ENCODE peak calls at places on chromosomes 13 and 19, in nine cellular contexts. U is mesenchymal stem cell, O is mucosa of descending colon, P is BE2C, K is cardiac muscle cell, V is IMR-90, R is HCT116, J is mammary epithelial cell, F is aorta. Z is an unnamed sample. For H3K4me1 and H3K36me3, the result is how much of the 10 kb centered on the place peaks cover.

GRCh38 chr19:48174445-48175030 is 4.1 kb downstream of the ZSWIM9 start:
- DNase-seq in O (no peak), K (no peak), V (no peak), R (no peak), U (no peak), J (no peak), P (no peak), F (no peak), Z (no peak)

GRCh38 chr13:87128006-87128405 is 543.2 kb upstream of the SLITRK5 start:
- DNase-seq in K (peak), F (no peak), O (no peak), U (peak), J (no peak), V (peak), R (no peak), P (no peak), Z (no peak)

GRCh38 chr19:13153627-13154240 is 3.5 kb downstream of the IER2 start:
- DNase-seq in P (peak), R (no peak), V (no peak), F (peak), J (no peak), U (no peak), O (peak), K (peak), Z (peak)

GRCh38 chr19:38559428-38560401 is 58.0 kb downstream of the MAP4K1 start:
- DNase-seq in J (peak), O (no peak), R (no peak), P (no peak), K (no peak), U (no peak), V (no peak), F (no peak), Z (no peak)

GRCh38 chr13:66714795-66715194 is 515.3 kb downstream of the PCDH9 start:
- DNase-seq in J (no peak), K (peak), F (no peak), U (no peak), V (no peak), O (no peak), R (no peak), P (no peak), Z (no peak)

GRCh38 chr13:30051531-30052060 is 201.2 kb upstream of the UBL3 start:
- DNase-seq in P (no peak), O (no peak), J (peak), K (no peak), U (no peak), V (no peak), F (no peak), R (no peak), Z (no peak)

GRCh38 chr19:1070576-1070930 is 3.6 kb downstream of the ARHGAP45 start:
- DNase-seq in P (no peak), F (no peak), J (no peak), U (no peak), R (no peak), O (no peak), V (no peak), K (no peak), Z (no peak)

GRCh38 chr19:40464059-40465024 is 1.2 kb downstream of the BLVRB start:
- DNase-seq in P (peak), U (peak), O (peak), V (peak), F (peak), K (peak), R (peak), J (peak), Z (peak)

GRCh38 chr13:59780058-59780457 is 383.7 kb downstream of the DIAPH3 start:
- DNase-seq in V (peak), R (no peak), F (no peak), O (no peak), U (no peak), J (peak), P (no peak), K (no peak), Z (no peak)

GRCh38 chr13:46211521-46212351 is at the start of gene LRRC63:
- DNase-seq in F (peak), U (peak), K (peak), R (no peak), P (peak), J (peak), O (peak), V (no peak), Z (peak)

GRCh38 chr13:79810671-79811070 is 329.7 kb downstream of the NDFIP2 start:
- DNase-seq in V (peak), U (peak), P (no peak), F (no peak), K (peak), R (no peak), J (peak), O (no peak), Z (peak)

GRCh38 chr19:46602392-46603194 is 1.5 kb downstream of the CALM3 start:
- DNase-seq in P (peak), U (no peak), F (peak), J (no peak), O (peak), R (no peak), K (peak), V (no peak), Z (no peak)

GRCh38 chr13:47433461-47434005 is 536.7 kb upstream of the HTR2A start:
- DNase-seq in J (no peak), U (peak), P (no peak), R (no peak), K (no peak), V (peak), O (no peak), F (no peak), Z (no peak)

GRCh38 chr19:24059572-24060295 is 27.3 kb upstream of the ZNF254 start:
- DNase-seq in O (no peak), U (no peak), F (no peak), K (no peak), J (no peak), P (no peak), V (no peak), R (no peak), Z (no peak)

GRCh38 chr13:112703935-112704633 is 14.2 kb downstream of the ATP11A start:
- DNase-seq in K (peak), J (no peak), V (no peak), R (no peak), U (no peak), P (no peak), F (peak), O (no peak), Z (no peak)

GRCh38 chr19:35389192-35389861 is 18.5 kb downstream of the GPR42 start:
- DNase-seq in V (no peak), F (no peak), P (no peak), J (no peak), U (no peak), K (no peak), O (no peak), R (no peak), Z (no peak)

GRCh38 chr19:51158474-51159129 is 16.5 kb downstream of the SIGLEC7 start:
- DNase-seq in O (no peak), R (peak), V (peak), F (no peak), P (peak), U (peak), K (peak), J (peak), Z (peak)

GRCh38 chr13:22238269-22238668 is 567.4 kb downstream of the FGF9 start:
- DNase-seq in J (no peak), K (no peak), R (no peak), V (no peak), O (no peak), P (no peak), F (no peak), U (no peak), Z (no peak)

GRCh38 chr19:10583021-10583776 is 3.9 kb downstream of the AP1M2 start:
- DNase-seq in O (no peak), P (no peak), J (no peak), R (no peak), K (no peak), V (no peak), F (no peak), U (no peak), Z (no peak)

GRCh38 chr19:29232315-29232852 is 19.4 kb upstream of the UQCRFS1 start:
- DNase-seq in O (no peak), F (no peak), P (no peak), J (no peak), K (no peak), U (no peak), V (no peak), R (no peak), Z (no peak)

GRCh38 chr13:19179916-19180315 is 1.7 kb downstream of the TUBA3C start:
- DNase-seq in J (no peak), P (no peak), U (no peak), R (no peak), O (no peak), V (no peak), F (peak), K (no peak), Z (no peak)
- H3K4me1 ChIP-seq in J (under half), P (under half), U (under half), R (under half), O (under half), V (under half), F (under half), K (under half), Z (under half)

DNA sequence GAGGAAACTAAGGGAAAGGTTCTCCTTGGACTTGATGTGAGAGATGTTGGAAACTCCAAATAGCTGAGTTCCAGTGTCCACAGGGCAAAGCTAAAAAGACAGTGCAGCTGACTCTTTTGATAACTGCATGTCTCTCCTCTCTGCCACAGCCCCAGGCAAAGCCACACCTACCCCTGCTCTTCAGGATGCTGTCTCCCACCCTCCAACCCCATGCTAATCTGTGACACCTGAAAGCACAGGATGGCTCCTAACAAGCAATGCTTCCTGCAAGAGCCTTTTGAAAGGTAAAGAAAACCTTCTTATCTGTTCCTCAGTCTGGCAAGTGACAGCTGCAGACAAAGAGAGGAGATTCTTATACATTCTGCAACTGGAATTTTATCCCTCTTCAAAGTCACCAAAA is 14.5 kb downstream of the SLC46A3 start:
- DNase-seq in V (no peak), K (no peak), P (no peak), R (no peak), J (no peak), F (no peak), U (no peak), O (no peak), Z (no peak)
- H3K4me3 ChIP-seq in V (no peak), K (no peak), P (no peak), R (no peak), J (no peak), F (no peak), U (no peak), O (no peak), Z (no peak)

GRCh38 chr19:16210168-16210567 is 12.5 kb downstream of the AP1M1 start:
- DNase-seq in F (no peak), U (no peak), J (no peak), P (no peak), K (no peak), R (no peak), V (no peak), O (no peak), Z (no peak)

GRCh38 chr19:16207490-16208025 is 9.8 kb downstream of the AP1M1 start:
- DNase-seq in P (no peak), O (no peak), U (no peak), J (no peak), K (no peak), F (peak), R (no peak), V (no peak), Z (no peak)

GRCh38 chr19:16208847-16209246 is 11.1 kb downstream of the AP1M1 start:
- DNase-seq in O (no peak), R (no peak), J (no peak), K (no peak), F (peak), U (no peak), P (no peak), V (no peak), Z (no peak)

GRCh38 chr19:16208064-16208759 is 10.5 kb downstream of the AP1M1 start:
- DNase-seq in U (no peak), O (no peak), K (no peak), V (no peak), F (peak), J (no peak), R (no peak), P (no peak), Z (no peak)

DNA sequence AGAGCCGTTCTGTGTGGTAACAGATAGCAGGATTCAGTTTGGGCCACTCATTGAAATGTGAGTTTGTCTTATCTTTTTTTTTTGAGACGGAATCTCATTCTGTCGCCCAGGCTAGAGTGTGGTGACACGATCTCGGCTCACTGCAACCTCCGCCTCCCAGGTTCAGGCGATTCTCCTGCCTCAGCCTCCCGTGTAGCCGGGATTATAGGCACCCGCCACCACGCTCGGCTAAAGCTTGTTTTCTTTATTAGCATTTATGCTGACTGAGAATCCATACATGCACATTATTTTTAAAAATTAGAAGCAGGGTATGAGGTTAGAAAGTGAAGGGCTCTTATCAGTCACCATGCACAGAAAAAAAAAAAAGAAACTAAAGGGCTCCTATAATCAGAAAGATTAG is 11.6 kb downstream of the AP1M1 start:
- DNase-seq in F (no peak), P (no peak), R (no peak), K (no peak), J (no peak), O (no peak), U (no peak), V (no peak), Z (no peak)
- H3K36me3 ChIP-seq in F (under half), P (half or more), R (under half), K (under half), J (under half), O (under half), U (half or more), V (half or more), Z (under half)

GRCh38 chr19:16615788-16616187 is 12.2 kb downstream of the MED26 start:
- DNase-seq in R (no peak), K (no peak), J (no peak), U (no peak), P (no peak), V (no peak), O (no peak), F (no peak), Z (no peak)
- H3K4me1 ChIP-seq in R (under half), K (under half), J (under half), U (under half), P (under half), V (under half), O (under half), F (under half), Z (under half)

GRCh38 chr13:36130168-36130541 is 1.0 kb downstream of the DCLK1 start:
- DNase-seq in K (no peak), V (no peak), J (no peak), R (no peak), O (no peak), P (no peak), U (no peak), F (no peak), Z (no peak)
- H3K4me3 ChIP-seq in K (peak), V (no peak), J (no peak), R (no peak), O (no peak), P (peak), U (no peak), F (no peak), Z (peak)

GRCh38 chr13:41236369-41236768 is 27.0 kb downstream of the MTRF1 start:
- DNase-seq in R (no peak), U (no peak), J (no peak), P (no peak), K (no peak), V (no peak), O (no peak), F (no peak), Z (no peak)

GRCh38 chr13:41229356-41229755 is 34.0 kb downstream of the MTRF1 start:
- DNase-seq in R (no peak), J (no peak), V (no peak), U (no peak), O (no peak), F (no peak), P (no peak), K (no peak), Z (no peak)

GRCh38 chr13:41231025-41231677 is 32.2 kb downstream of the MTRF1 start:
- DNase-seq in F (no peak), J (no peak), P (no peak), O (no peak), U (no peak), R (no peak), V (no peak), K (no peak), Z (no peak)

GRCh38 chr13:41231786-41232185 is 31.6 kb downstream of the MTRF1 start:
- DNase-seq in U (peak), O (peak), F (no peak), K (peak), P (peak), J (peak), V (peak), R (no peak), Z (no peak)

GRCh38 chr13:41232715-41233114 is 30.7 kb downstream of the MTRF1 start:
- DNase-seq in P (no peak), K (no peak), F (no peak), R (no peak), O (no peak), U (no peak), V (no peak), J (no peak), Z (no peak)
- H3K36me3 ChIP-seq in P (under half), K (under half), F (under half), R (under half), O (under half), U (under half), V (under half), J (under half), Z (under half)

GRCh38 chr19:34189917-34190425 is 17.7 kb downstream of the LSM14A start:
- DNase-seq in J (no peak), P (no peak), R (no peak), U (no peak), V (no peak), K (peak), O (no peak), F (no peak), Z (no peak)

GRCh38 chr19:34188388-34188787 is 16.1 kb downstream of the LSM14A start:
- DNase-seq in O (no peak), J (no peak), P (no peak), K (peak), V (no peak), F (no peak), R (no peak), U (peak), Z (no peak)

GRCh38 chr19:34187011-34187410 is 14.7 kb downstream of the LSM14A start:
- DNase-seq in F (no peak), J (no peak), P (no peak), K (no peak), V (no peak), R (no peak), O (no peak), U (no peak), Z (no peak)

GRCh38 chr19:34191355-34191962 is 19.2 kb downstream of the LSM14A start:
- DNase-seq in F (no peak), R (no peak), U (no peak), V (no peak), P (no peak), K (no peak), O (no peak), J (no peak), Z (no peak)

GRCh38 chr19:34189199-34189916 is 17.1 kb downstream of the LSM14A start:
- DNase-seq in K (peak), F (no peak), P (no peak), V (no peak), U (no peak), J (no peak), R (no peak), O (no peak), Z (no peak)
- H3K4me1 ChIP-seq in K (under half), F (under half), P (under half), V (under half), U (under half), J (under half), R (under half), O (under half), Z (under half)

GRCh38 chr19:2552859-2553258 is 76.9 kb downstream of the GADD45B start:
- DNase-seq in P (no peak), F (peak), K (no peak), R (no peak), O (no peak), V (no peak), U (peak), J (no peak), Z (no peak)
- H3K4me3 ChIP-seq in P (peak), F (no peak), K (no peak), R (peak), O (no peak), V (no peak), U (no peak), J (no peak), Z (peak)